ENCODE peak calls at places on chromosomes 12 and 14, in ten cellular contexts. U is dorsolateral prefrontal cortex, Y is body of pancreas, B is psoas muscle, L is right atrium auricular region, C is AG04450, J is testis, H is mammary epithelial cell, T is lung, K is neural progenitor cell. G is an unnamed sample.
A peak's percentile ranks its signal among the peaks of the same experiment; 100 is the strongest.

GRCh38 chr14:78970677-78971076 is 800.5 kb downstream of the NRXN3 start:
- DNase-seq in C (no peak), B (no peak), Y (no peak), H (no peak), K (peak; percentile 31), T (no peak), J (no peak), L (no peak), U (no peak), G (no peak)

GRCh38 chr12:40646891-40647290 is 45.3 kb upstream of the CNTN1 start:
- DNase-seq in L (no peak), T (no peak), H (no peak), C (no peak), K (peak; percentile 11), U (no peak), Y (no peak), B (no peak), J (no peak), G (no peak)

GRCh38 chr12:74412607-74413230 is 124.9 kb upstream of the ATXN7L3B start:
- DNase-seq in J (no peak), T (no peak), C (no peak), U (no peak), L (no peak), H (no peak), K (no peak), B (no peak), Y (no peak), G (no peak)

GRCh38 chr12:6193853-6194815 is 6.1 kb upstream of the CD9 start:
- DNase-seq in U (no peak), Y (no peak), K (peak; percentile 76), T (no peak), C (no peak), L (no peak), H (no peak), B (no peak), J (no peak), G (peak; percentile 49)

GRCh38 chr14:22311625-22312024 is 277.4 kb downstream of the DAD1 start:
- DNase-seq in H (no peak), C (no peak), B (no peak), K (no peak), Y (no peak), J (no peak), L (no peak), T (no peak), U (no peak), G (no peak)

GRCh38 chr12:91381309-91381804 is 198.7 kb upstream of the DCN start:
- DNase-seq in U (peak; percentile 80), J (peak; percentile 78), K (peak; percentile 89), Y (peak; percentile 28), T (peak; percentile 54), C (peak; percentile 76), L (peak; percentile 66), B (no peak), H (peak; percentile 81), G (peak; percentile 57)

GRCh38 chr12:109440851-109441490 is 36.1 kb downstream of the KCTD10 start:
- DNase-seq in K (peak; percentile 18), H (peak; percentile 30), B (no peak), J (no peak), Y (no peak), T (no peak), L (no peak), U (no peak), C (no peak), G (no peak)

GRCh38 chr12:12907552-12907951 is 16.2 kb downstream of the GPRC5A start:
- DNase-seq in J (no peak), B (no peak), C (no peak), U (no peak), L (no peak), K (no peak), T (no peak), Y (no peak), H (no peak), G (no peak)

GRCh38 chr12:124455336-124455735 is 112.1 kb downstream of the NCOR2 start:
- DNase-seq in L (no peak), C (no peak), H (no peak), U (no peak), T (no peak), K (no peak), Y (no peak), B (no peak), J (no peak), G (peak; percentile 34)

GRCh38 chr12:124452576-124453391 is 114.6 kb downstream of the NCOR2 start:
- DNase-seq in L (no peak), T (no peak), B (no peak), C (no peak), H (no peak), K (peak; percentile 25), J (no peak), Y (no peak), U (no peak), G (no peak)

GRCh38 chr12:124454352-124454725 is 113.1 kb downstream of the NCOR2 start:
- DNase-seq in K (no peak), B (no peak), H (no peak), C (no peak), U (no peak), J (no peak), L (no peak), Y (no peak), T (no peak), G (no peak)

GRCh38 chr12:124454735-124455134 is 112.7 kb downstream of the NCOR2 start:
- DNase-seq in B (no peak), T (no peak), H (no peak), K (no peak), C (no peak), L (no peak), J (no peak), U (no peak), Y (no peak), G (peak; percentile 36)

DNA sequence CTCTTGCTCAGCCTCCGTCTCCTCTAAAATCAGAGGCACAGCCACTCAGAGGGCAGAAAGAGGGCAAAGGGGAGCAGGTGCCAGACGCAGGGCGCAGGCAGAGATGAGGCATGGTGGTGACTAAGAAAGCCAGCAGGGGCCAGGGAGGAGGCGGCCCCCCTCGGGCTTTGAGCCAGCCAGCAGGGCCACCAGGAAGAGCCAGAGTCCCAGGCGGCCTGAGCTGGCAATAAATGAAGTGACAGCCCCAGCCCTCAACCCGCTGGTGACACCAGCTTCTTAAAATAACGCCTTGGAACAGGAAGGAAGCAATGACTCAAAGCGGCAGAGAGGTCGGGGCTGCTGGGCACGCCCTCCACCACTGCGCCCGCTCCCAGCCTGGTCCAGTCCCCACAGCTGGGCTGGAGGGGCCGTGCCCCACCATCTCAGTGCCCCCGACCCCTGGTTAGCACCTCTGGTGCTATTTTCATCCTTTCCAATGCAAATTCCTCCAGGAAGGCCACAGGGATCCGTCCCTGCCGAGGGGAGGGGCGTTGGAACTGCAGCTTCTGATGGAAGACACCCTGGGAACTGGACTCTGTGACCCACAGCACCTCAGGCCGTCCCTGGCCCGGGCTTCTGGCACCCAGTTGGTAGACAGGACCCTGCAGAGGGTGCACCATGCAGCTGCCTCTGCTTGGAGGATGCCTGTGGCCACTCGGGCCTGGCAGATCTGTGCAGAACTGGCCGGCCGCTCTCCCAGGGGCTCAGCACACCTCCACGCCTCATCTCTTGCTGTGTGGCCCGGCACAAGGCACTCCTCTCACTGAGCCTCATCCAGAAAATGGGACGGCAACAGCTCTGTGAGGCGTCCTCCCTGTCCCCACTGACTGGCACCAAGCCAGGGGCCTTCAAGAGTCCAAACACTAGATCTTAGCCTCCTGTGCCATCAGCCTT is 113.7 kb downstream of the NCOR2 start:
- DNase-seq in U (no peak), L (peak; percentile 95), K (no peak), C (no peak), H (no peak), Y (peak; percentile 42), T (peak; percentile 74), B (peak; percentile 97), J (no peak), G (peak; percentile 96)
- H3K4me3 ChIP-seq in U (peak overlapping the region; percentile 58), L (no peak overlapping the region), K (no peak overlapping the region), C (no peak overlapping the region), H (no peak overlapping the region), Y (no peak overlapping the region), T (no peak overlapping the region), B (peak overlapping the region; percentile 40), J (no peak overlapping the region), G (no peak overlapping the region)

GRCh38 chr12:15597125-15597830 is 191.9 kb downstream of the EPS8 start:
- DNase-seq in K (no peak), U (no peak), Y (no peak), B (no peak), H (no peak), L (no peak), J (peak; percentile 22), C (no peak), T (no peak), G (no peak)

GRCh38 chr12:15592934-15593333 is 196.3 kb downstream of the EPS8 start:
- DNase-seq in U (no peak), T (no peak), K (no peak), L (no peak), C (no peak), B (no peak), H (no peak), J (no peak), Y (no peak), G (no peak)

GRCh38 chr12:15600223-15600935 is 188.8 kb downstream of the EPS8 start:
- DNase-seq in L (no peak), Y (no peak), T (no peak), K (no peak), H (no peak), U (no peak), C (no peak), J (no peak), B (no peak), G (no peak)

GRCh38 chr12:15599266-15600037 is 189.7 kb downstream of the EPS8 start:
- DNase-seq in T (peak; percentile 64), Y (no peak), U (no peak), H (peak; percentile 25), L (peak; percentile 61), J (peak; percentile 66), C (peak; percentile 32), K (no peak), B (no peak), G (no peak)

GRCh38 chr12:15596174-15596573 is 193.0 kb downstream of the EPS8 start:
- DNase-seq in L (no peak), J (no peak), U (no peak), T (no peak), K (no peak), H (no peak), Y (no peak), C (no peak), B (no peak), G (no peak)
- H3K27ac ChIP-seq in L (no peak overlapping the region), J (no peak overlapping the region), U (no peak overlapping the region), T (no peak overlapping the region), K (no peak overlapping the region), H (no peak overlapping the region), Y (no peak overlapping the region), C (no peak overlapping the region), B (no peak overlapping the region), G (no peak overlapping the region)

GRCh38 chr12:62861157-62861535 is 73.8 kb downstream of the PPM1H start:
- DNase-seq in U (no peak), T (no peak), J (no peak), B (no peak), H (no peak), L (no peak), K (no peak), Y (no peak), C (no peak), G (no peak)

GRCh38 chr12:62856454-62856853 is 78.5 kb downstream of the PPM1H start:
- DNase-seq in U (no peak), C (no peak), B (no peak), H (no peak), T (no peak), Y (no peak), K (no peak), L (no peak), J (no peak), G (no peak)

GRCh38 chr12:62861586-62861985 is 73.4 kb downstream of the PPM1H start:
- DNase-seq in L (no peak), K (no peak), J (no peak), Y (no peak), H (no peak), T (no peak), C (no peak), U (no peak), B (no peak), G (no peak)

GRCh38 chr12:62860501-62861156 is 74.3 kb downstream of the PPM1H start:
- DNase-seq in K (no peak), U (no peak), J (peak; percentile 18), H (no peak), B (no peak), T (no peak), L (no peak), Y (no peak), C (no peak), G (no peak)

DNA sequence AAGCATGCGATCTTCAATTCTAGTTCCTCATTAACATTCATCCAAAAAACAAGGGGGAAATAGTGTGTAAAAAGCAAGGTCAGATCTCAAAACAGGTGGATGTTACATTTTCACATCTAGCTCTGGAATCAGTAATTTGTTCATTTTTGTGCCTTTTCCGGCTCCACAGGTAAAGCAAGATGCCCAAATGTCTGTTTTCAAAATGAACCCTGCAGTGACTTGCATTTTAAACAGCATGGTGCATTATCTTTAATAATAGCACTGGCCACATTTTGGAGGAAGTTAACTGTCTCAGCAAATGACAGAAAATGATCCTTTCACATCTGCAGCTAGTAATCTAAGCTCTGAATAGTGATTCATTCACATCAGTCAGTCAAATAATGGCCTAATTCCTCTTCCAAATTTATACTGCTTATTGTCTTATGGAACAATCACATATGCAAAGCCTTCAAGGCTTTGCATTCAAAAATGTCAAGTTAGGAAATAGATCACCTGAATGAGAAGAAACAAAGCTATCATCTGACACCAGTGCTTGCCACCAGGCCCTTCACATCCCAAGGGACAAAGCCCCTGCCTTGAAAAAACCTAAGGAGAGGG is 75.6 kb downstream of the PPM1H start:
- DNase-seq in L (no peak), U (no peak), C (no peak), Y (no peak), K (no peak), H (no peak), B (no peak), J (no peak), T (no peak), G (no peak)
- H3K4me3 ChIP-seq in L (no peak overlapping the region), U (no peak overlapping the region), C (no peak overlapping the region), Y (no peak overlapping the region), K (peak overlapping the region; percentile 3), H (no peak overlapping the region), B (no peak overlapping the region), J (no peak overlapping the region), T (no peak overlapping the region), G (no peak overlapping the region)

GRCh38 chr12:111012918-111013317 is 92.5 kb upstream of the MYL2 start:
- DNase-seq in J (no peak), L (no peak), K (no peak), B (no peak), Y (no peak), H (no peak), U (no peak), T (no peak), C (no peak), G (no peak)

GRCh38 chr12:111010061-111010460 is 89.7 kb upstream of the MYL2 start:
- DNase-seq in K (no peak), U (no peak), Y (no peak), B (no peak), J (no peak), H (no peak), T (no peak), L (no peak), C (no peak), G (no peak)

GRCh38 chr12:111010916-111011657 is 90.7 kb upstream of the MYL2 start:
- DNase-seq in J (no peak), B (no peak), U (no peak), K (no peak), T (no peak), C (no peak), Y (no peak), H (no peak), L (no peak), G (no peak)

GRCh38 chr12:111011999-111012600 is 91.7 kb upstream of the MYL2 start:
- DNase-seq in C (no peak), H (no peak), J (no peak), T (no peak), K (no peak), L (no peak), B (no peak), Y (no peak), U (peak; percentile 32), G (no peak)

DNA sequence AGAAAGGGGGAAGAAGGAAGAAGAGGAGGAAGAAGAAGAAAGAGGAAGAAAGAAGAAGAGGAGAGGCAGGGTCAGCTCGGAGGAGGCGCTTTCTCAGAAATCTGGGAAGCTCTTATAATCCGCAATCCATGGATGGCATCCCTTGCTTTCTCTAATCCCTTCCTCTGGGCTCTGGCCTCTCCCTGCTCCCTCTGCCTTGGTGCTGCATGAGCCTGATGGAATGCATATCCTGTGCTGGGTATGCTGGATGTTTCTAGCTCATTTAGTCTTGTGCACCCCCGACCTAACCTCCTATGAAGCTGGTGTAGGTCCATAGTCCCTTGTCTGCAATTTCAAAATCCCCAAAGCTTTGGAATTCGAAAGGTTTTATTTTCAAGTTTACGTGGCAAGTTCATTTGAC is 94.2 kb upstream of the MYL2 start:
- DNase-seq in U (no peak), L (no peak), C (no peak), K (no peak), B (no peak), J (no peak), T (no peak), H (no peak), Y (no peak), G (no peak)
- H3K27ac ChIP-seq in U (no peak overlapping the region), L (no peak overlapping the region), C (no peak overlapping the region), K (no peak overlapping the region), B (no peak overlapping the region), J (no peak overlapping the region), T (no peak overlapping the region), H (no peak overlapping the region), Y (no peak overlapping the region), G (no peak overlapping the region)